ENCODE peak calls at places on chromosomes 3 and 15, in eight cellular contexts. V is GM23338, D is HCT116, W is A549, L is K562, R is GM12878, I is SK-N-SH, M is HepG2. C is an unnamed sample. For H3K4me1, the result is how much of the 10 kb centered on the place peaks cover.

GRCh38 chr15:82040862-82041261 is 5.0 kb downstream of the MEX3B start:
- DNase-seq in V (peak), D (no peak), W (no peak), L (no peak), R (no peak), I (no peak), M (no peak), C (no peak)

GRCh38 chr3:32176989-32177701 is 61.3 kb upstream of the CMTM8 start:
- DNase-seq in V (peak), D (peak), W (peak), L (peak), R (peak), I (peak), M (peak), C (peak)

GRCh38 chr3:108283006-108283405 is 13.3 kb upstream of the HHLA2 start:
- DNase-seq in V (no peak), D (no peak), W (no peak), L (no peak), R (no peak), I (no peak), M (no peak), C (no peak)

GRCh38 chr15:65857718-65858402 is 11.4 kb upstream of the RAB11A start:
- DNase-seq in V (no peak), D (no peak), W (no peak), L (no peak), R (no peak), I (no peak), M (no peak), C (no peak)

GRCh38 chr3:12705981-12706380 is 42.1 kb upstream of the RAF1 start:
- DNase-seq in V (no peak), D (no peak), W (no peak), L (peak), R (no peak), I (no peak), M (no peak), C (no peak)

GRCh38 chr3:39808467-39809180 is 785 bp upstream of the MYRIP start:
- DNase-seq in V (peak), D (no peak), W (no peak), L (no peak), R (no peak), I (peak), M (peak), C (no peak)

GRCh38 chr3:11727207-11727606 is 83.5 kb upstream of the VGLL4 start:
- DNase-seq in V (no peak), D (no peak), W (no peak), L (no peak), R (no peak), I (no peak), M (no peak), C (no peak)

GRCh38 chr3:177754508-177754921 is 557.2 kb upstream of the TBL1XR1 start:
- DNase-seq in V (no peak), D (no peak), W (no peak), L (no peak), R (no peak), I (no peak), M (no peak), C (no peak)

GRCh38 chr15:36883705-36884355 is 216.5 kb downstream of the MEIS2 start:
- DNase-seq in V (peak), D (peak), W (peak), L (peak), R (peak), I (peak), M (peak), C (peak)

GRCh38 chr3:172127141-172127540 is 87.8 kb downstream of the FNDC3B start:
- DNase-seq in V (no peak), D (no peak), W (no peak), L (no peak), R (no peak), I (no peak), M (no peak), C (no peak)

GRCh38 chr3:182364723-182365650 is 428.3 kb upstream of the ATP11B start:
- DNase-seq in V (no peak), D (peak), W (no peak), L (peak), R (no peak), I (peak), M (no peak), C (peak)

GRCh38 chr3:69166446-69166845 is 44.1 kb upstream of the LMOD3 start:
- DNase-seq in V (no peak), D (no peak), W (no peak), L (no peak), R (no peak), I (no peak), M (no peak), C (no peak)

GRCh38 chr15:92011611-92012367 is 158.3 kb downstream of the SLCO3A1 start:
- DNase-seq in V (peak), D (no peak), W (no peak), L (no peak), R (no peak), I (no peak), M (no peak), C (no peak)

GRCh38 chr15:39944711-39945110 is 10.8 kb downstream of the EIF2AK4 start:
- DNase-seq in V (no peak), D (no peak), W (no peak), L (no peak), R (no peak), I (no peak), M (no peak), C (no peak)

GRCh38 chr3:155217591-155217990 is 75.9 kb downstream of the STRIT1 start:
- DNase-seq in V (no peak), D (no peak), W (no peak), L (no peak), R (no peak), I (no peak), M (no peak), C (no peak)

GRCh38 chr3:43691120-43692002 is 623 bp downstream of the ABHD5 start:
- DNase-seq in V (peak), D (peak), W (peak), L (peak), R (no peak), I (peak), M (peak), C (no peak)

GRCh38 chr3:185405243-185405642 is 42.3 kb downstream of the MAP3K13 start:
- DNase-seq in V (no peak), D (no peak), W (no peak), L (no peak), R (no peak), I (no peak), M (no peak), C (no peak)

GRCh38 chr3:171781711-171782127 is 28.6 kb downstream of the PLD1 start:
- DNase-seq in V (no peak), D (no peak), W (no peak), L (no peak), R (no peak), I (no peak), M (peak), C (peak)

GRCh38 chr15:99117111-99117510 is 12.2 kb downstream of the SYNM start:
- DNase-seq in V (no peak), D (no peak), W (no peak), L (no peak), R (no peak), I (no peak), M (no peak), C (no peak)

GRCh38 chr15:35547775-35548364 is 1.9 kb upstream of the DPH6 start:
- DNase-seq in V (peak), D (no peak), W (no peak), L (no peak), R (no peak), I (no peak), M (no peak), C (no peak)

GRCh38 chr3:117553461-117553860 is 843.9 kb downstream of the TUSC7 start:
- DNase-seq in V (no peak), D (no peak), W (peak), L (no peak), R (peak), I (no peak), M (no peak), C (no peak)

GRCh38 chr3:56845505-56845904 is 43.8 kb upstream of the ARHGEF3 start:
- DNase-seq in V (no peak), D (no peak), W (no peak), L (no peak), R (no peak), I (no peak), M (no peak), C (no peak)

GRCh38 chr3:124288996-124289395 is 297.1 kb upstream of the ROPN1 start:
- DNase-seq in V (no peak), D (no peak), W (no peak), L (no peak), R (no peak), I (no peak), M (no peak), C (no peak)

GRCh38 chr15:68598171-68599152 is 19.7 kb downstream of the CORO2B start:
- DNase-seq in V (no peak), D (no peak), W (no peak), L (no peak), R (no peak), I (no peak), M (no peak), C (no peak)

GRCh38 chr3:105974381-105974780 is 105.6 kb upstream of the CBLB start:
- DNase-seq in V (no peak), D (no peak), W (no peak), L (no peak), R (no peak), I (no peak), M (no peak), C (no peak)

GRCh38 chr15:53658827-53659226 is 100.6 kb downstream of the WDR72 start:
- DNase-seq in V (no peak), D (no peak), W (no peak), L (no peak), R (no peak), I (no peak), M (no peak), C (no peak)

GRCh38 chr3:43676440-43676839 is 14.3 kb upstream of the ABHD5 start:
- DNase-seq in V (no peak), D (no peak), W (no peak), L (no peak), R (no peak), I (no peak), M (no peak), C (no peak)

DNA sequence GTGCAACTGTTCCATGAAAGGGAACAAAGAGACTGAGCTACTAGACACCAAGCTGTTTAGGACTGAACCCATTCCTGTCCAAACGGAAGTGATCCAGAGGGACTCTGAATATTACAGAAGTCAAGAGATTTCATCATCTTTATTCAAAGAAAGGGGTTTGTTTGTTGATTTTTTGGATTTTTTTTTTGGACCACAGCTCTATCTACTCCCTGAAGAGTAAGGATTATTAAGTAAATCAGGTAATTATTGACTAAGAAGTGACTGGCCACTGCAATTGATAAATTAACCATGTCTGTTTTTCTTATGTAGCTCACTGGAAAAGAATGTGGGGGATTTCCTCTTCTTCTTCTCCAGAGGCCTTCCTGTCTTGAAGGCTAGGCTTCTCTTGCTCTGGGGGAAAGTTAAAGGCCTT is 146.6 kb upstream of the TPM1 start:
- DNase-seq in V (no peak), D (no peak), W (peak), L (no peak), R (no peak), I (no peak), M (peak), C (peak)
- H3K27ac ChIP-seq in V (peak), D (peak), W (peak), L (no peak), R (no peak), I (peak), M (peak), C (peak)

GRCh38 chr15:73716417-73716816 is 32.2 kb downstream of the CD276 start:
- DNase-seq in V (no peak), D (no peak), W (no peak), L (no peak), R (no peak), I (no peak), M (no peak), C (no peak)
- TF ChIP-seq REST in V (no peak), D (no peak), W (no peak), L (no peak), R (no peak), I (no peak), M (no peak), C (no peak)

DNA sequence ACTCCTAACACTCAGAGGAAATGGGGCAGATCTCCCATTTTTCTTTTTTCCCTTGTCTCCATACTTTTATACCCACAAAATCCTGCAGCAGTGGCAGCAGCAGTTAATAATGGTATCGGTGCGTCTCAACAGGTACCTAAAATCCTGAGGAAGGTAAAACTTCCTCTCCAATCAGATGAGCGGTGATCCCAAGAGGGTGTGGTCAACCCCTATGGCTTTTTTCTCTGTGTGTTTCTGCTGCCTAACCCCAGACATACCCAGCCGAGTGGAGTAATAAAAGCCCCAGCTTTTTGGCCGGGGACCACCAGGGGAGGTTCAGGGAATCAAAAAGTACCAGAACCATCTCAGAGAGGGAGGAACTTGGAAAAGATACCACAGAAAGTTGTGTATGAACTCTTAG is 9.1 kb downstream of the GK5 start:
- DNase-seq in V (peak), D (no peak), W (no peak), L (no peak), R (no peak), I (no peak), M (no peak), C (no peak)
- H3K4me1 ChIP-seq in V (under half), D (under half), W (under half), L (under half), R (under half), I (under half), M (under half), C (under half)

GRCh38 chr3:14123308-14124222 is 1.1 kb downstream of the CHCHD4 start:
- DNase-seq in V (peak), D (no peak), W (no peak), L (no peak), R (no peak), I (no peak), M (no peak), C (no peak)
- H3K27ac ChIP-seq in V (no peak), D (peak), W (peak), L (peak), R (peak), I (peak), M (peak), C (peak)

DNA sequence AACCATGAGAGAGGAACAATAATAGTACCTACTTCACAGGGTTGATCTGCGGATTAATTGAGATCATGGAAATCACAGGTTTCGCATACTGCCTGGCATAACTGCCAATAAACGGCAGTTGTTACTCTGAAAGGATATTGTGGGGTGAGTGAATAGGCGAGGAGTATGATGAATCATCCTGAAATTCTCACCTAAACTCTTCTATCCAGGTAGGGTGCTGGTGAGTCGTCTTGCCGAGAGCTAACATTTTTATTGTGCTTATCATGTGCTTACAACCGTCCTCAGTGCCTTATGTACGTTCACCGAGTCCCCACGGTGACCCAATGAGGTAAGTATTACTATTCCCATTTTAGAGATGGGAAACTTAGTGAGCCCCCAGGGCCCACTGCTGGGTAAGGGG is 52.4 kb upstream of the SRGAP3 start:
- DNase-seq in V (no peak), D (no peak), W (no peak), L (no peak), R (no peak), I (no peak), M (no peak), C (no peak)
- TF ChIP-seq REST in V (no peak), D (no peak), W (no peak), L (no peak), R (no peak), I (no peak), M (no peak), C (no peak)

DNA sequence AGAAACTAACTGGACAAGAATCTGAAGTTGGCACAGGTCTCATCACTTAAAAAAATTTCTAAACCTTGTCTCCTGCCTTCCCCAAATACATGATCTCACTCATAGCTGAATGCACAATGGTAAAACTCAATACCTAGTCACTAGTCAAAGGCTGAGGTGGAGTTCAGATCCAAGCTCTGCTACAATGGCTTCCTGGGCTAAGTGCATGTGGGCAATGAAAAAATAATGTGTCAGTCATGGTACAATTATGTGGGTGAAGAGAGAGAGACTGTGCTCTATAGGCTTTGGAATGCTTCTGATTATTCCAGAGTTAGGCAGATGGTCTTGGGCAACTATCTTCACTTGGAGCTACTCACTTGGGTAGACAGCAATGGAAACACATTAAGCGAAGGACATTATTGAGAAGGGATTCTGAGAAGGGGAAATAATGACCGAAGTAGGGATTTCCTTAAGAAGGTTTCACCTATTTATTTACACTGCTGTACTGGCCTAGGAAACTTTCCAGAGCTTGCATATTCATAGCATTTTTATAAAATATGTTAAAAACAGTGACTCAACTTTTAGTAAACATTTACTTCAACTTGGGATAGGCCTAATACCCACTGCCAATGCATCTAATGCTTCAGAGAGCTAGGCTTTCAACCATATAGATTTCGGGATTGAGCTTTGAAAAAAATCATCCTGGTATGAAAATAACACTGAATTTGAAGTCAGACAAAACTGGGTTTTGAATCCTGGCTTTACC is 58.7 kb upstream of the PLXND1 start:
- DNase-seq in V (no peak), D (no peak), W (peak), L (no peak), R (no peak), I (no peak), M (peak), C (no peak)
- H3K4me1 ChIP-seq in V (under half), D (half or more), W (half or more), L (under half), R (under half), I (under half), M (half or more), C (under half)

DNA sequence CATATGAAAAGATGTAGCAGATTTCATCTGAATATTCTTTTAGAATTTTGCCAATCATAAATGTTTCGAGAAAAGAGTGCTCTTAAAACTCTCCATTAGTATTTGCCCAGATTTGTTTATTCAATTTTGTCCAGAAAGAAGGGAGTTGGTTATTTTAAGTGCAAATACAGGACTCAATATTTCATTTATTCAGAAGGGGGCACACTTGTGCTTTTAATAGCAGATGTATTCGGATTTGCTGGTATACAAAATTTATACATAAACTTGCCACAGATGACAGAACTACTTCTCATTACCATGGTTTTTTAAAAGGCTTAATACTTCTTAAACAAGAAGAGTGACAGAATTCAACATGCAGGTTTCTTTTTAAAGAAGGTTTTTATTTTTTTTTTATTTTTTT is 69.8 kb upstream of the GRM7 start:
- DNase-seq in V (no peak), D (no peak), W (no peak), L (no peak), R (no peak), I (no peak), M (no peak), C (no peak)
- H3K27ac ChIP-seq in V (no peak), D (no peak), W (no peak), L (no peak), R (no peak), I (no peak), M (no peak), C (no peak)

DNA sequence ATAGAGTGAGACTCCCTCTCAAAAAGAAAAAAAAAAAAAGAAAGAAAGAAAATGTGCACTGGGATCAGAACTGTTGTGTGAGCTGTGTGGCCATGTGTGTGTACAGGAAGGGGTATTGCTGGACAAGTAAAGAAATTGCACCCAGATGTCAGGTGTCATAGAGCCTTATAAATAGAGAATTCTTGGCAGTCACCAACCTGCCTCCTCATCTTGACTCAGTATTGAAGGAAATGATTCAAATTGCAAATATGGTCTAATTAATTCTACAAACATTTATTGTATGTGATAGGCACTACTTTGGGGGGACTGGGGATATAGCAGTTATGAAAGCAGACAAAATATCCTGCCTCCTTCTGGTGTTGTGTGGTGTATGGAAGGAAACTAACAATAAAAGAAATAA is 243.8 kb upstream of the TTC14 start:
- DNase-seq in V (no peak), D (no peak), W (no peak), L (no peak), R (no peak), I (no peak), M (no peak), C (no peak)
- TF ChIP-seq REST in V (no peak), D (no peak), W (no peak), L (no peak), R (no peak), I (no peak), M (no peak), C (no peak)